ENCODE peak calls at places on chromosome 10, in six cellular contexts. V is sigmoid colon, I is IMR-90, E is spleen, M is vagina, U is breast epithelium. O is an unnamed sample. For H3K27me3, the result is how much of the 10 kb centered on the place peaks cover.

GRCh38 chr10:60985946-60986345 is 42.0 kb upstream of the RHOBTB1 start:
- DNase-seq in V (no peak), I (no peak), E (no peak), M (no peak), U (no peak), O (no peak)

GRCh38 chr10:133144771-133145170 is 15.2 kb upstream of the KNDC1 start:
- DNase-seq in V (no peak), I (no peak), E (no peak), M (no peak), U (peak), O (peak)

GRCh38 chr10:132001238-132001977 is 19.7 kb upstream of the BNIP3 start:
- DNase-seq in V (peak), I (peak), E (no peak), M (no peak), U (no peak), O (no peak)

GRCh38 chr10:24597961-24598360 is 125.7 kb downstream of the ARHGAP21 start:
- DNase-seq in V (no peak), I (no peak), E (no peak), M (no peak), U (no peak), O (no peak)

GRCh38 chr10:66362522-66362921 is 563.3 kb upstream of the LRRTM3 start:
- DNase-seq in V (no peak), I (no peak), E (no peak), M (no peak), U (no peak), O (no peak)

GRCh38 chr10:58385784-58386112 is 538 bp downstream of the TFAM start:
- DNase-seq in V (no peak), I (peak), E (no peak), M (no peak), U (no peak), O (peak)

GRCh38 chr10:103840747-103841085 is 14.7 kb downstream of the SH3PXD2A start:
- DNase-seq in V (no peak), I (no peak), E (no peak), M (no peak), U (no peak), O (no peak)

GRCh38 chr10:29255117-29255516 is 33.8 kb upstream of the LYZL1 start:
- DNase-seq in V (no peak), I (no peak), E (no peak), M (no peak), U (no peak), O (no peak)

DNA sequence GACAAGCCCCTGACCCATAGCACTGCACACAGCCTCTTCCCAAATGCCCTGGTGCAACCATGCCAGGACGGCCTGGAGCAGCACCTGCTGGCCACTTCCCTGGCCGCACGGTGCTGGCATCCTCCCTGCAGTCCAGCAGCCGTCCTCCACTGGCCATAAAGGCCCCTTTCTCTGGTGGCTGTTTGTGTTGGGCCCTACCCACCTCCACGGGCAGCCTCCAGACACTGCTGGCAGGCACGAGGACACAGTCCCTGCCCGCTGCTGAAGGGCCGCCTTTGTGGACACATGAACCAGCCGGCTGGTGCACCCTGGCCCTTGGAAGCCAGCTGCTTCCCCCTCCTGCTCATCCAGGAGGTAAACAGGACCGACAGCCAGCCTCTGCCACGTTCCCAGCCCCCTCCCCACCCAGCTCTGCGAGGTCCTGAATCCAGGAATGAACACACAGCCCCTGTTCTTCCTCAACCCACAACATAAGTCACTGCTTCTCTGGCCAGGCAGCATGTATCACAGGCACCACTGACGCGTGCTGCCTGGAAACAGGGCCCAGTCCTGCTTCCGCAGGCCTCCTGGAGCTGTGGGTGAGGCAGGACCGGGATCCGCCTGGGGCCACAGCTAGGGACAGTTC is 43.8 kb downstream of the SPOCK2 start:
- DNase-seq in V (peak), I (peak), E (no peak), M (no peak), U (no peak), O (peak)
- H3K27ac ChIP-seq in V (peak), I (no peak), E (no peak), M (no peak), U (peak), O (peak)

GRCh38 chr10:128978211-128978610 is 488.8 kb upstream of the MGMT start:
- DNase-seq in V (no peak), I (no peak), E (peak), M (no peak), U (no peak), O (no peak)
- H3K27me3 ChIP-seq in V (under half), I (under half), E (under half), M (under half), U (under half), O (under half)

GRCh38 chr10:50558368-50558767 is 65.4 kb downstream of the SGMS1 start:
- DNase-seq in V (no peak), I (no peak), E (no peak), M (no peak), U (no peak), O (peak)
- TF ChIP-seq POLR2A in V (no peak), I (no peak), E (no peak), M (no peak), U (no peak), O (no peak)

GRCh38 chr10:3468919-3469638 is 296.5 kb upstream of the PITRM1 start:
- DNase-seq in V (peak), I (peak), E (no peak), M (no peak), U (no peak), O (no peak)

GRCh38 chr10:3465406-3465891 is 292.9 kb upstream of the PITRM1 start:
- DNase-seq in V (no peak), I (peak), E (no peak), M (peak), U (no peak), O (no peak)

GRCh38 chr10:3460420-3461128 is 288.0 kb upstream of the PITRM1 start:
- DNase-seq in V (no peak), I (no peak), E (no peak), M (no peak), U (no peak), O (no peak)

GRCh38 chr10:3467052-3467906 is 294.7 kb upstream of the PITRM1 start:
- DNase-seq in V (peak), I (peak), E (peak), M (no peak), U (peak), O (peak)

DNA sequence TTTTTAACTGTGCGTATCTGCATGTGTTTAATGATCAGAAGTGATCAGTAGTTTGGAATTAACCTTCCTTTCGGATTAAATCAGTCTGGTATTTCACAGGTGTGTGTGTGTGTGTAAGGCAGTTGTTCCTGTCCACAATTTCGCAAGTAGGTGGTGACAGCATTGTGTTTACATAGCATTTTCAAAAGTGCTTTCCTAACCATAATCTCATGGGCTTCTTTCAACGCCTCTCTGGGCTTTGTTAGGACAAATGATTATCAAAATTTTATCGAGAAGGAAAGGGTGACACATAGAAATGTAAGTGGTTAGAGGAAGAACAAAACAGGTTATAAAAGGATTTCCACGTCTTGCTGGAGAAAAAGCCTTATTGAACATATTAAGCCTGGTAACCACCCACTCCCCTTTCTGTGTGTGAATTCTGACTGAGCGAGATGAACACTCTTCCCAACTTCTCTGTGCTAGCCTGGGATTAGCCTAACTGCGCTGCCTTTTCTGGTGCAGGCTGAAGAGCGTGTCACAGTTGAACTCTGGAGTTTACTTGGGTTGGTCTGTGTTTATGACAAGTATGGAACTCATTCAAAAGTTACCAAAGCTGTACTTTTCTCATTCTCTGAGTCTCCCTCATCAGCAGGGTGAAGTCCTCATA is 292.3 kb upstream of the PITRM1 start:
- DNase-seq in V (no peak), I (peak), E (no peak), M (peak), U (no peak), O (no peak)
- H3K27ac ChIP-seq in V (peak), I (no peak), E (peak), M (peak), U (peak), O (peak)

DNA sequence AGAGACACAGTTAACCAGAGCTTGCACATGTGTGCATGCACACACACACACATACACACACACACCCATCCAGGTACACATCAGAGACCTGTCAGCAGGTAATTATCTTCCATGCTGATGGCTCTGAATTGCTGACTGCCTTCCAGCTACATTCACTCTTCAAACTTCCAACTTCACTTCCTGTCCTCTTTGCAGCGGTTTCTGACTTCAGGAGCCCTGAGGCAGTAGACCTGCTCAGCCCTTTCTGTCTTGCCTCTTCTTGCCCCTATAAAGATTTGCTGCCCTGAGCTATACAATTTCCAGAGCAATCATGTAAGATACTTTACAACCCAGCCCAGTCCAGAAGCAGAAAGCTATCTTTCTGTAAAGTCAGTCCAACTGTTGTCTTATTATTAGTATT is 310.2 kb downstream of the FGFR2 start:
- DNase-seq in V (no peak), I (no peak), E (no peak), M (no peak), U (no peak), O (no peak)
- H3K27me3 ChIP-seq in V (under half), I (under half), E (under half), M (under half), U (under half), O (under half)

GRCh38 chr10:50739618-50740350 is at the start of gene ASAH2B:
- DNase-seq in V (peak), I (peak), E (peak), M (no peak), U (peak), O (peak)
- TF ChIP-seq POLR2A in V (no peak), I (peak), E (no peak), M (no peak), U (no peak), O (no peak)

O was measured in adrenal gland.